ENCODE peak calls at places on chromosomes 6 and 20, in four cellular contexts. I, B, Z and Q are unnamed samples.

GRCh38 chr6:97630592-97630991 is 347.6 kb upstream of the MMS22L start:
- DNase-seq in B (no peak), Z (no peak), I (no peak), Q (no peak)

GRCh38 chr6:122839477-122839876 is 50.4 kb downstream of the SMPDL3A start:
- DNase-seq in I (no peak), Z (peak; percentile 71), B (peak; percentile 41), Q (peak; percentile 12)

GRCh38 chr6:157669747-157670216 is 153.3 kb upstream of the SNX9 start:
- DNase-seq in B (no peak), Z (peak; percentile 84), I (peak; percentile 87), Q (no peak)

GRCh38 chr6:18327621-18328548 is 59.3 kb upstream of the RNF144B start:
- DNase-seq in B (peak; percentile 92), Z (no peak), I (no peak), Q (peak; percentile 26)

GRCh38 chr6:50791900-50792508 is 26.7 kb upstream of the TFAP2B start:
- DNase-seq in Z (peak; percentile 17), B (peak; percentile 54), I (no peak), Q (no peak)

GRCh38 chr6:37474316-37474715 is 25.4 kb downstream of the CCDC167 start:
- DNase-seq in I (no peak), B (no peak), Z (no peak), Q (no peak)

GRCh38 chr6:133899556-133899955 is 10.6 kb downstream of the TCF21 start:
- DNase-seq in I (no peak), B (no peak), Z (no peak), Q (no peak)

GRCh38 chr20:46230811-46231282 is 77.5 kb downstream of the CDH22 start:
- DNase-seq in Z (peak; percentile 38), B (peak; percentile 19), I (peak; percentile 39), Q (no peak)

GRCh38 chr6:33802186-33803061 is 1.4 kb downstream of the MLN start:
- DNase-seq in I (no peak), B (no peak), Z (no peak), Q (no peak)

GRCh38 chr6:15363523-15364400 is 117.9 kb downstream of the JARID2 start:
- DNase-seq in Z (no peak), B (no peak), I (no peak), Q (peak; percentile 46)

GRCh38 chr6:85404497-85405174 is 45.2 kb upstream of the NT5E start:
- DNase-seq in Z (peak; percentile 82), I (no peak), B (no peak), Q (no peak)

GRCh38 chr20:51573576-51574243 is 31.2 kb upstream of the NFATC2 start:
- DNase-seq in B (no peak), Z (no peak), I (no peak), Q (no peak)

GRCh38 chr20:57900226-57900905 is 190.6 kb upstream of the PMEPA1 start:
- DNase-seq in B (no peak), Z (no peak), I (no peak), Q (no peak)

GRCh38 chr6:145315982-145316600 is 419.2 kb downstream of the EPM2A start:
- DNase-seq in I (no peak), Z (no peak), B (no peak), Q (no peak)

GRCh38 chr6:73523434-73524123 is 2.7 kb upstream of the EEF1A1 start:
- DNase-seq in I (peak; percentile 60), Z (peak; percentile 50), B (peak; percentile 87), Q (peak; percentile 89)

GRCh38 chr20:43384321-43384940 is 73.3 kb upstream of the SRSF6 start:
- DNase-seq in Z (no peak), I (no peak), B (no peak), Q (no peak)

GRCh38 chr6:142324111-142324510 is 22.3 kb downstream of the ADGRG6 start:
- DNase-seq in B (no peak), I (no peak), Z (no peak), Q (no peak)

GRCh38 chr20:51175724-51176123 is 152.8 kb upstream of the KCNG1 start:
- DNase-seq in I (no peak), Z (no peak), B (no peak), Q (no peak)

GRCh38 chr20:8139899-8140298 is 7.8 kb downstream of the PLCB1 start:
- DNase-seq in Z (no peak), I (no peak), B (no peak), Q (no peak)

GRCh38 chr6:35752330-35752729 is 15.5 kb downstream of the ARMC12 start:
- DNase-seq in Z (no peak), B (no peak), I (no peak), Q (no peak)

GRCh38 chr20:2240835-2241234 is 55.0 kb upstream of the TGM3 start:
- DNase-seq in Z (no peak), I (no peak), B (no peak), Q (no peak)

GRCh38 chr6:34717466-34717865 is 20.9 kb upstream of the ILRUN start:
- DNase-seq in B (no peak), Z (peak; percentile 7), I (no peak), Q (no peak)

GRCh38 chr6:130882370-130882769 is 55.2 kb downstream of the SMLR1 start:
- DNase-seq in B (no peak), I (no peak), Z (no peak), Q (no peak)

GRCh38 chr6:160428818-160429744 is 80.9 kb downstream of the SLC22A3 start:
- DNase-seq in B (no peak), Z (peak; percentile 36), I (no peak), Q (no peak)

GRCh38 chr6:912871-913663 is 220.1 kb upstream of the EXOC2 start:
- DNase-seq in B (peak; percentile 5), I (no peak), Z (peak; percentile 48), Q (no peak)

GRCh38 chr20:40815156-40816038 is 126.4 kb upstream of the MAFB start:
- DNase-seq in Z (no peak), B (no peak), I (no peak), Q (no peak)

GRCh38 chr6:53309059-53309896 is 39.5 kb downstream of the ELOVL5 start:
- DNase-seq in B (peak; percentile 95), Z (peak; percentile 89), I (no peak), Q (peak; percentile 51)

GRCh38 chr6:162005375-162005774 is 722.2 kb downstream of the PRKN start:
- DNase-seq in I (no peak), Z (no peak), B (no peak), Q (no peak)

GRCh38 chr6:97066056-97066455 is 141.5 kb downstream of the KLHL32 start:
- DNase-seq in Z (no peak), B (no peak), I (no peak), Q (no peak)

GRCh38 chr6:55898342-55898741 is 23.0 kb upstream of the BMP5 start:
- DNase-seq in I (no peak), Z (peak; percentile 42), B (no peak), Q (no peak)

GRCh38 chr6:149012040-149012545 is 265.3 kb downstream of the UST start:
- DNase-seq in Z (peak; percentile 99), I (no peak), B (no peak), Q (no peak)

GRCh38 chr6:158630944-158631616 is 13.5 kb downstream of the DYNLT1 start:
- DNase-seq in I (peak; percentile 69), Z (peak; percentile 49), B (no peak), Q (no peak)

GRCh38 chr20:19802492-19803158 is 44.6 kb downstream of the RIN2 start:
- DNase-seq in Z (no peak), I (no peak), B (no peak), Q (no peak)

GRCh38 chr6:44730771-44731391 is 343.4 kb downstream of the CDC5L start:
- DNase-seq in Z (peak; percentile 91), I (no peak), B (no peak), Q (no peak)

GRCh38 chr6:3960754-3961361 is 111.7 kb downstream of the FAM50B start:
- DNase-seq in Z (no peak), B (no peak), I (no peak), Q (no peak)

GRCh38 chr6:98880486-98880885 is 46.1 kb downstream of the POU3F2 start:
- DNase-seq in Z (no peak), I (no peak), B (no peak), Q (peak; percentile 9)

GRCh38 chr6:27505209-27506027 is 32.5 kb upstream of the ZNF184 start:
- DNase-seq in I (no peak), B (peak; percentile 34), Z (peak; percentile 31), Q (peak; percentile 67)

GRCh38 chr20:44959082-44959895 is 908 bp downstream of the TOMM34 start:
- DNase-seq in Z (peak; percentile 56), B (peak; percentile 55), I (no peak), Q (no peak)

DNA sequence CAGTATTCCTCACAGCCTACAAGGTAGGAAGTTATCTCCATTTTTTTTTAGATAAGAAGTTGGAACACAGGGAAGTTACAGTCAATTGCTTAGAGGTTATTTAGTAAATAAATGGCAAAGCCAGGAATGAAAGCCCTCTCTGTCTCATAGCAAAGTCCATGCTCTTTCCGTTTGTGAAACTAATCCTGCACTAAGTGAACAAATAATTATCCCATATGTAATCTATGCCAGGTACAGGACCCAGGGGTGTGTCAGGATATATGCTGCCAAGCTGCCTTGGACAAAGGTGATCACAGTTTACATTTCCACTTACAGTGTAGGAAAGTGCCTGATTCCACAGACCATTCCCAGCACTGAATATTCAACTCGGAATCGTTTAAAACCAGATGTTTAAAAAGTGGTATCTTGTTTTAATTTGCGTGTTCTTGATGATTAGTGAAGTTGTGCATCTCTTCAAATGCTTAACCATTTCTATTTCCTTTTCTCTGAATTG is 13.6 kb upstream of the GMDS start:
- DNase-seq in B (no peak), Z (no peak), I (no peak), Q (no peak)
- H3K4me3 ChIP-seq in B (no peak overlapping the region), Z (no peak overlapping the region), I (no peak overlapping the region), Q (no peak overlapping the region)

GRCh38 chr6:46676604-46677313 is 10.9 kb upstream of the TDRD6 start:
- DNase-seq in I (no peak), B (peak; percentile 34), Z (no peak), Q (no peak)

GRCh38 chr6:46674410-46674809 is 13.3 kb upstream of the TDRD6 start:
- DNase-seq in B (no peak), Z (no peak), I (no peak), Q (no peak)

GRCh38 chr6:46677314-46677654 is 10.4 kb upstream of the TDRD6 start:
- DNase-seq in Z (no peak), B (peak; percentile 42), I (no peak), Q (no peak)
- TF ChIP-seq CTCF in Z (peak; percentile 31), B (peak; percentile 78), I (no peak), Q (peak; percentile 58)

GRCh38 chr20:23534801-23535593 is 33.3 kb downstream of the CST9L start:
- DNase-seq in Z (no peak), B (no peak), I (no peak), Q (no peak)
- H3K4me3 ChIP-seq in Z (no peak overlapping the region), B (no peak overlapping the region), I (no peak overlapping the region), Q (no peak overlapping the region)

GRCh38 chr6:11822346-11822745 is 43.7 kb upstream of the ADTRP start:
- DNase-seq in B (no peak), I (no peak), Z (no peak), Q (no peak)
- TF ChIP-seq CTCF in B (peak; percentile 32), I (no peak), Z (no peak), Q (no peak)

GRCh38 chr6:21946298-21946783 is 350.5 kb downstream of the PRL start:
- DNase-seq in B (no peak), I (no peak), Z (peak; percentile 71), Q (no peak)
- H3K4me3 ChIP-seq in B (no peak overlapping the region), I (no peak overlapping the region), Z (no peak overlapping the region), Q (no peak overlapping the region)

GRCh38 chr20:12975833-12976608 is 32.8 kb upstream of the SPTLC3 start:
- DNase-seq in B (no peak), Z (no peak), I (no peak), Q (no peak)
- TF ChIP-seq CTCF in B (no peak), Z (no peak), I (no peak), Q (no peak)